ENCODE peak calls at places on chromosomes 2 and 18, in eight cellular contexts. P, T, G, C, E, W, U and I are unnamed samples. For H3K36me3 and H3K9me3, the result is how much of the 10 kb centered on the place peaks cover.

GRCh38 chr2:221420245-221420644 is 151.9 kb downstream of the EPHA4 start:
- DNase-seq in P (no peak), T (no peak), G (no peak), C (no peak), E (no peak), W (no peak), U (no peak), I (no peak)

GRCh38 chr2:22970284-22970975 is 414.5 kb upstream of the KLHL29 start:
- DNase-seq in P (peak), T (no peak), G (no peak), C (no peak), E (no peak), W (no peak), U (no peak), I (no peak)

GRCh38 chr2:146455325-146455724 is 1389.5 kb upstream of the ACVR2A start:
- DNase-seq in P (no peak), T (no peak), G (no peak), C (no peak), E (no peak), W (no peak), U (no peak), I (no peak)

GRCh38 chr18:76757925-76758324 is 64.4 kb upstream of the ZNF236 start:
- DNase-seq in P (no peak), T (no peak), G (no peak), C (no peak), E (no peak), W (no peak), U (no peak), I (no peak)

GRCh38 chr2:202479090-202479489 is 103.0 kb downstream of the BMPR2 start:
- DNase-seq in P (no peak), T (no peak), G (no peak), C (no peak), E (no peak), W (no peak), U (no peak), I (no peak)

GRCh38 chr2:222492683-222493082 is 68.3 kb downstream of the SGPP2 start:
- DNase-seq in P (no peak), T (no peak), G (no peak), C (no peak), E (no peak), W (no peak), U (no peak), I (no peak)

GRCh38 chr2:81658227-81658626 is 1353.7 kb upstream of the LRRTM1 start:
- DNase-seq in P (no peak), T (no peak), G (no peak), C (peak), E (no peak), W (no peak), U (no peak), I (peak)

GRCh38 chr2:140586379-140586778 is 1544.4 kb downstream of the LRP1B start:
- DNase-seq in P (peak), T (no peak), G (peak), C (no peak), E (peak), W (no peak), U (no peak), I (peak)

GRCh38 chr2:49113046-49113445 is 41.3 kb downstream of the FSHR start:
- DNase-seq in P (no peak), T (no peak), G (no peak), C (no peak), E (no peak), W (no peak), U (no peak), I (no peak)

GRCh38 chr18:37521500-37522465 is 43.8 kb downstream of the CELF4 start:
- DNase-seq in P (no peak), T (no peak), G (no peak), C (no peak), E (no peak), W (no peak), U (no peak), I (no peak)

GRCh38 chr2:168336786-168337388 is 89.5 kb upstream of the STK39 start:
- DNase-seq in P (peak), T (peak), G (peak), C (peak), E (no peak), W (peak), U (peak), I (peak)

GRCh38 chr18:44796505-44797198 is 116.0 kb downstream of the SETBP1 start:
- DNase-seq in P (no peak), T (no peak), G (no peak), C (no peak), E (no peak), W (no peak), U (no peak), I (no peak)

GRCh38 chr2:154623819-154624218 is 74.7 kb upstream of the KCNJ3 start:
- DNase-seq in P (no peak), T (no peak), G (peak), C (no peak), E (peak), W (no peak), U (no peak), I (peak)

GRCh38 chr2:77512521-77512920 is 9.7 kb downstream of the LRRTM4 start:
- DNase-seq in P (no peak), T (no peak), G (no peak), C (no peak), E (peak), W (no peak), U (no peak), I (no peak)

GRCh38 chr2:127790694-127791529 is 20.1 kb downstream of the WDR33 start:
- DNase-seq in P (no peak), T (no peak), G (no peak), C (no peak), E (no peak), W (no peak), U (no peak), I (no peak)

GRCh38 chr2:457792-458430 is 170.0 kb upstream of the ALKAL2 start:
- DNase-seq in P (no peak), T (no peak), G (no peak), C (peak), E (no peak), W (no peak), U (no peak), I (no peak)

GRCh38 chr2:235468978-235469694 is 24.7 kb upstream of the AGAP1 start:
- DNase-seq in P (no peak), T (peak), G (no peak), C (peak), E (peak), W (no peak), U (no peak), I (peak)

GRCh38 chr2:163649080-163649479 is 86.7 kb downstream of the FIGN start:
- DNase-seq in P (no peak), T (no peak), G (no peak), C (no peak), E (peak), W (no peak), U (no peak), I (no peak)

GRCh38 chr2:160836755-160837154 is 323.5 kb upstream of the TANK start:
- DNase-seq in P (no peak), T (no peak), G (no peak), C (peak), E (peak), W (no peak), U (no peak), I (peak)

GRCh38 chr2:31893093-31893492 is 117.7 kb downstream of the MEMO1 start:
- DNase-seq in P (no peak), T (no peak), G (no peak), C (no peak), E (no peak), W (no peak), U (no peak), I (no peak)

GRCh38 chr2:71793965-71794364 is 340.6 kb downstream of the DYSF start:
- DNase-seq in P (no peak), T (no peak), G (no peak), C (no peak), E (no peak), W (no peak), U (no peak), I (no peak)

GRCh38 chr18:74633652-74634352 is 36.1 kb downstream of the ZNF407 start:
- DNase-seq in P (no peak), T (no peak), G (no peak), C (no peak), E (peak), W (no peak), U (no peak), I (no peak)

GRCh38 chr2:128273469-128274081 is 45.1 kb downstream of the HS6ST1 start:
- DNase-seq in P (no peak), T (no peak), G (no peak), C (no peak), E (no peak), W (no peak), U (peak), I (no peak)

GRCh38 chr2:224220581-224221255 is 181.2 kb downstream of the FAM124B start:
- DNase-seq in P (no peak), T (no peak), G (no peak), C (peak), E (peak), W (no peak), U (no peak), I (peak)

GRCh38 chr2:45128580-45128997 is 119.3 kb upstream of the SIX2 start:
- DNase-seq in P (peak), T (no peak), G (no peak), C (peak), E (peak), W (no peak), U (no peak), I (peak)

GRCh38 chr18:27656167-27656778 is 471.2 kb upstream of the CHST9 start:
- DNase-seq in P (no peak), T (no peak), G (no peak), C (no peak), E (peak), W (no peak), U (no peak), I (peak)

GRCh38 chr2:66897181-66897580 is 462.3 kb downstream of the MEIS1 start:
- DNase-seq in P (no peak), T (no peak), G (no peak), C (no peak), E (no peak), W (no peak), U (no peak), I (no peak)

GRCh38 chr2:40488101-40488598 is 36.3 kb upstream of the SLC8A1 start:
- DNase-seq in P (no peak), T (no peak), G (peak), C (no peak), E (peak), W (no peak), U (no peak), I (no peak)

GRCh38 chr2:69796199-69796598 is 33.3 kb upstream of the GMCL1 start:
- DNase-seq in P (no peak), T (no peak), G (no peak), C (no peak), E (no peak), W (no peak), U (no peak), I (no peak)

GRCh38 chr2:50476174-50476573 is 555.8 kb downstream of the NRXN1 start:
- DNase-seq in P (no peak), T (no peak), G (no peak), C (no peak), E (no peak), W (no peak), U (no peak), I (no peak)

GRCh38 chr2:217431577-217432269 is 571.1 kb downstream of the TNS1 start:
- DNase-seq in P (no peak), T (no peak), G (no peak), C (no peak), E (peak), W (no peak), U (no peak), I (no peak)

GRCh38 chr2:25127631-25128030 is 40.7 kb downstream of the POMC start:
- DNase-seq in P (no peak), T (no peak), G (no peak), C (no peak), E (no peak), W (no peak), U (no peak), I (no peak)

GRCh38 chr2:27954261-27954673 is 63.7 kb downstream of the BABAM2 start:
- DNase-seq in P (no peak), T (no peak), G (no peak), C (no peak), E (peak), W (no peak), U (no peak), I (peak)

GRCh38 chr2:72111061-72111460 is 36.6 kb downstream of the CYP26B1 start:
- DNase-seq in P (peak), T (no peak), G (no peak), C (no peak), E (no peak), W (no peak), U (no peak), I (no peak)

GRCh38 chr2:20506281-20506685 is 59.4 kb downstream of the RHOB start:
- DNase-seq in P (no peak), T (no peak), G (no peak), C (peak), E (peak), W (no peak), U (no peak), I (no peak)

DNA sequence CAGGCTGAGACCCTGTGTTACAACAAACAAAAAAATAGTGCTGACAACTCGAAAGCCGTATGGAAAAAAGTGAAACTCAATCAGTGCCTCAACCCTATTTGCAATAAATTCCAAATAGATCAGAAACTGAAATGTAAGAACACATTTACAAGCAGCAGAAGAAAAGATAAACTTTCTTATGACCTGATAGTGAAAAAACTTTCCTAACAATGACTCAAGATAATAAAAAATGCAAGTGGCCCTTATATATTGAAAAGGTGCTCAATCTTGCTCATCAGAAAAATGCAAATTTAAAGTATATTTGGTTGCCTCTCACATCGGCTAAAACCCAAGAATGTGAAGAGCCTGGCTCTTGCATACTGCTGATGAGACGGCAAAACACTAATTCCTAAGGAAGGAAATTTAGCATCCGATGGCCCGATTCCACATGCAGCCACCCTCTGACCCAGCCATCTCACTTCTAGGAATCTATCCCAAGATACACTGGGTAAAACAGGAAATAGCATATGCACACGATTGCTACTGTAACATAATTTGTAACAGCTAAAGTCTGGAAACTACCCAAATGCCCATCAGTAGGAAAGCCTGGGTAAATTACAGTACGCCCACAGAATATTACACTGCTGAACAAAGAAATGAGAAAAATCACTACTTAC is 56.8 kb downstream of the HDLBP start:
- DNase-seq in P (no peak), T (no peak), G (no peak), C (no peak), E (no peak), W (no peak), U (no peak), I (no peak)
- H3K36me3 ChIP-seq in P (half or more), T (half or more), G (half or more), C (half or more), E (half or more), W (half or more), U (half or more), I (half or more)

DNA sequence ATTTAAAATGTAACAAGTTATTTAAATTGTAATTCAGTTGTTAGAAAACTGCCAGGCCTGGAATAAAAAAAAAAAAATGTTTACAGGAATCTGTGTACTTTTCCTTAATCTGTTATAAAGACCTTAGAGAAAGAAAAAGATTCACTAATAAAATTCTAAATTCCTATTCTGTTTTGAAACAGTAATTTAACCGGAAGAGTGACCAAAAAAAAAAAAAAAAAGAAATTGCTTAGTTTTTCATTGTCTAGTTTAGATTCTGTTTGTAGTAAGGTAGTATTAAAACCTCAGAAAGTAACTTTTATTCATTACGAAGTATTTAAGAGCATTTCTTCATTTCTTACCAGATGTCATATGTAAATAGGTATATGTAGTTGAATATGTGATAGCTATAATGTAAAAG is 2.5 kb downstream of the REL start:
- DNase-seq in P (no peak), T (no peak), G (no peak), C (no peak), E (no peak), W (no peak), U (no peak), I (no peak)
- H3K4me3 ChIP-seq in P (no peak), T (peak), G (peak), C (peak), E (peak), W (peak), U (peak), I (peak)

GRCh38 chr2:84779781-84780180 is 101.1 kb downstream of the TRABD2A start:
- DNase-seq in P (no peak), T (no peak), G (no peak), C (no peak), E (no peak), W (no peak), U (no peak), I (no peak)

GRCh38 chr2:84770280-84770679 is 110.6 kb downstream of the TRABD2A start:
- DNase-seq in P (no peak), T (no peak), G (no peak), C (no peak), E (no peak), W (no peak), U (no peak), I (no peak)

GRCh38 chr2:84778921-84779320 is 102.0 kb downstream of the TRABD2A start:
- DNase-seq in P (no peak), T (no peak), G (no peak), C (no peak), E (no peak), W (no peak), U (no peak), I (no peak)

GRCh38 chr2:84771251-84771650 is 109.6 kb downstream of the TRABD2A start:
- DNase-seq in P (no peak), T (no peak), G (no peak), C (no peak), E (no peak), W (no peak), U (no peak), I (no peak)

DNA sequence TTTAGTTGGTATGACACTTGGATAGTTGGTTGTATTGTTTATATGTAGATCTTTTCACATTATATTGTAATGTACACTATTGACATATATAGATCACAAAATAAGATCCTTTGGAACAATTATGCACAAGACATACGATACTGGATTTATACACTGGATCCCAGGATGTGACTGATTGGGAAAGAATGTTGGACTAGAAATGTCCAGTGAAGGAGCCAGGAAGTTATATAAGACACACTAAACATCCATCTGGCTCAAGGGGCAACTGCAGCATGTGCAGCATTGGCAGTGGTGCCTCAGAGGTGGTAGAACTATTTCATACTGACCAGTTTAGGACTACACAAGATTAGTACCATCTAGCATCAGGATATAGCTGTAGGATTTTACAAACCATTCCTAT is 104.9 kb downstream of the TRABD2A start:
- DNase-seq in P (no peak), T (no peak), G (no peak), C (no peak), E (no peak), W (no peak), U (no peak), I (peak)
- H3K9me3 ChIP-seq in P (under half), T (under half), G (under half), C (under half), E (under half), W (under half), U (under half), I (under half)

DNA sequence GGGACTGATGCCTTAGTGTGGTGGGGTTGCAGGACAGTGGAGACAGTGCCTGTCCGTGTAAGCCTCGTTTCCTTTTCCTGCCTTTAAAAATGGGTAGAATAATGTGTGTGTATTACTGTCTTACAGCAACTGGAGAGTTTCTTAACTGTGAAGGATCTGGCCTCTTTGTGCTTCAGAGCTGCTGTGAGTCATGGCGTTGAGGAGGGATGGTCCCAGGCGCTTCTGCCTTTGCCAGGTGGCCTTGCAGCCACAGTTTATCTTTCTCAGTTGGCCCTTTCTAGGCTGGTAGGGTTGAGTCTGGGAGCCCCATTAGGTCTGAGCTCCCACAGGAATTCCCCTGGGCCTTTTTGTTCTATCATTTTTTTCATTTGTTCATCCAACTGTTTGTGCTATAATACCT is 9.2 kb downstream of the PRADC1 start:
- DNase-seq in P (no peak), T (no peak), G (no peak), C (no peak), E (no peak), W (no peak), U (peak), I (no peak)
- H3K36me3 ChIP-seq in P (under half), T (under half), G (under half), C (under half), E (half or more), W (half or more), U (under half), I (under half)

GRCh38 chr2:203535078-203535783 is at the start of gene RAPH1:
- DNase-seq in P (peak), T (peak), G (peak), C (peak), E (peak), W (peak), U (peak), I (peak)

GRCh38 chr2:203533696-203534471 is 1.2 kb downstream of the RAPH1 start:
- DNase-seq in P (no peak), T (no peak), G (peak), C (no peak), E (peak), W (no peak), U (no peak), I (no peak)

GRCh38 chr2:203534486-203535077 is 519 bp downstream of the RAPH1 start:
- DNase-seq in P (no peak), T (no peak), G (peak), C (no peak), E (peak), W (no peak), U (no peak), I (no peak)

GRCh38 chr2:203535784-203536590 is 886 bp upstream of the RAPH1 start:
- DNase-seq in P (no peak), T (no peak), G (no peak), C (peak), E (peak), W (no peak), U (no peak), I (no peak)

DNA sequence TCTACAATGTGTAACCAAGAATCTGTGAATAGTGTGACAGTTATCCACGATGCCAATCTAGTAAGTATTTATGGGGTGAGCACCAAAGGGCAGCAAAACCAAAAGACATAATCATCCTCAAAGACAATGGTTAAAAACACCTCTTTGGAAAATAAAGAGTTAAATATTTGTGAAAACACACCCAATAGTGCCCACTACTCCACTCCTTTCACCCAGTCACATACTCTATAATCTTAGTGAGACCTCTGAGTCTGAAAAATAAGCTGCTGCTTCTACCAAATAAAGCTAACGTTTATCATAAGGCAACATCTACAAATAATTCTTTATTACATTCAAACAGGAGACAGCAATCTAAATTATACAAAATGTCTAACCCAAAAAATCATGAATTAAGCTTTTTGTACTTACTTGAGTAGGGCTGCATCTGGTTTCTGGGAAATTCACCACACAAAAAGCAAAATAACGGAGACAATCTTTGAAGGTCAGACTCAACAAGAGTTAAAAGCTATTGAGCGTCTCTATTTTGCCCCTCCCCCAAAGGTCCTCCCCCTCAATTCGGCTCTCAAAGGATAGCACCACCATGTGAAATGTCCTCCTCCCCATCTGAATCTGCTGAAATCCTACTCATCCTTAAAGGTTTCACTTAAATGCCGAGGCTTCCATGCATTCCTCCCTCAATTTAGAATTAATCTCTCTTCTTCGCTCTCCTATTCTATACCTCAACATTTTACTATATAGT is 2.0 kb downstream of the RAPH1 start:
- DNase-seq in P (no peak), T (no peak), G (peak), C (no peak), E (peak), W (no peak), U (no peak), I (peak)
- H3K4me3 ChIP-seq in P (peak), T (no peak), G (peak), C (peak), E (peak), W (peak), U (peak), I (peak)